ENCODE peak calls at places on chromosomes 5 and 9, in six cellular contexts. One of them, this sample, is unnamed.

GRCh38 chr5:76175051-76175666 is 92.0 kb downstream of the SV2C start:
- DNase-seq in fibroblast of mammary gland: peak
- DNase-seq in upper lobe of left lung: no peak
- DNase-seq in AG04450: peak
- DNase-seq in fibroblast of lung: peak
- DNase-seq in coronary artery: no peak
- DNase-seq in this sample: peak

GRCh38 chr5:157100140-157100679 is 8.6 kb downstream of the HAVCR2 start:
- DNase-seq in coronary artery: no peak
- DNase-seq in upper lobe of left lung: no peak
- DNase-seq in fibroblast of lung: peak
- DNase-seq in AG04450: no peak
- DNase-seq in fibroblast of mammary gland: peak
- DNase-seq in this sample: peak

GRCh38 chr9:1373445-1373844 is 323.3 kb downstream of the DMRT2 start:
- DNase-seq in upper lobe of left lung: no peak
- DNase-seq in fibroblast of lung: no peak
- DNase-seq in coronary artery: no peak
- DNase-seq in AG04450: no peak
- DNase-seq in fibroblast of mammary gland: no peak
- DNase-seq in this sample: no peak

GRCh38 chr5:154359222-154359583 is 86.6 kb upstream of the SAP30L start:
- DNase-seq in upper lobe of left lung: no peak
- DNase-seq in fibroblast of mammary gland: no peak
- DNase-seq in fibroblast of lung: no peak
- DNase-seq in AG04450: no peak
- DNase-seq in coronary artery: no peak
- DNase-seq in this sample: no peak

GRCh38 chr5:10335711-10336470 is 17.6 kb upstream of the MARCHF6 start:
- DNase-seq in upper lobe of left lung: no peak
- DNase-seq in AG04450: no peak
- DNase-seq in coronary artery: no peak
- DNase-seq in fibroblast of lung: no peak
- DNase-seq in fibroblast of mammary gland: no peak
- DNase-seq in this sample: no peak

GRCh38 chr9:17656889-17657288 is 78.0 kb downstream of the SH3GL2 start:
- DNase-seq in upper lobe of left lung: no peak
- DNase-seq in AG04450: no peak
- DNase-seq in fibroblast of mammary gland: no peak
- DNase-seq in fibroblast of lung: no peak
- DNase-seq in coronary artery: no peak
- DNase-seq in this sample: no peak

GRCh38 chr9:37542895-37543294 is 33.3 kb downstream of the FBXO10 start:
- DNase-seq in AG04450: no peak
- DNase-seq in upper lobe of left lung: no peak
- DNase-seq in fibroblast of mammary gland: no peak
- DNase-seq in fibroblast of lung: no peak
- DNase-seq in coronary artery: no peak
- DNase-seq in this sample: no peak

GRCh38 chr9:107504585-107505455 is 15.3 kb upstream of the KLF4 start:
- DNase-seq in upper lobe of left lung: no peak
- DNase-seq in fibroblast of lung: peak
- DNase-seq in coronary artery: no peak
- DNase-seq in AG04450: peak
- DNase-seq in fibroblast of mammary gland: peak
- DNase-seq in this sample: peak

GRCh38 chr5:21424907-21425306 is 1428.2 kb downstream of the CDH12 start:
- DNase-seq in AG04450: no peak
- DNase-seq in fibroblast of lung: peak
- DNase-seq in upper lobe of left lung: no peak
- DNase-seq in coronary artery: no peak
- DNase-seq in fibroblast of mammary gland: no peak
- DNase-seq in this sample: no peak

GRCh38 chr9:133691659-133692363 is 46.3 kb downstream of the SARDH start:
- DNase-seq in AG04450: no peak
- DNase-seq in fibroblast of lung: peak
- DNase-seq in fibroblast of mammary gland: peak
- DNase-seq in upper lobe of left lung: no peak
- DNase-seq in coronary artery: no peak
- DNase-seq in this sample: peak

GRCh38 chr5:139653616-139654015 is 5.5 kb downstream of the CXXC5 start:
- DNase-seq in upper lobe of left lung: no peak
- DNase-seq in fibroblast of lung: no peak
- DNase-seq in fibroblast of mammary gland: no peak
- DNase-seq in AG04450: no peak
- DNase-seq in coronary artery: no peak
- DNase-seq in this sample: no peak

GRCh38 chr9:34568783-34569182 is 20.7 kb downstream of the CNTFR start:
- DNase-seq in fibroblast of lung: no peak
- DNase-seq in coronary artery: no peak
- DNase-seq in upper lobe of left lung: no peak
- DNase-seq in fibroblast of mammary gland: no peak
- DNase-seq in AG04450: no peak
- DNase-seq in this sample: no peak

GRCh38 chr5:118937393-118938061 is 50.8 kb downstream of the DTWD2 start:
- DNase-seq in fibroblast of lung: no peak
- DNase-seq in AG04450: no peak
- DNase-seq in fibroblast of mammary gland: peak
- DNase-seq in upper lobe of left lung: no peak
- DNase-seq in coronary artery: no peak
- DNase-seq in this sample: peak

GRCh38 chr9:91160181-91160580 is 201.5 kb downstream of the AUH start:
- DNase-seq in AG04450: no peak
- DNase-seq in fibroblast of lung: no peak
- DNase-seq in coronary artery: no peak
- DNase-seq in fibroblast of mammary gland: no peak
- DNase-seq in upper lobe of left lung: no peak
- DNase-seq in this sample: no peak
- H3K4me3 ChIP-seq in AG04450: no peak
- H3K4me3 ChIP-seq in fibroblast of lung: no peak
- H3K4me3 ChIP-seq in coronary artery: peak
- H3K4me3 ChIP-seq in fibroblast of mammary gland: no peak
- H3K4me3 ChIP-seq in upper lobe of left lung: peak
- H3K4me3 ChIP-seq in this sample: no peak

DNA sequence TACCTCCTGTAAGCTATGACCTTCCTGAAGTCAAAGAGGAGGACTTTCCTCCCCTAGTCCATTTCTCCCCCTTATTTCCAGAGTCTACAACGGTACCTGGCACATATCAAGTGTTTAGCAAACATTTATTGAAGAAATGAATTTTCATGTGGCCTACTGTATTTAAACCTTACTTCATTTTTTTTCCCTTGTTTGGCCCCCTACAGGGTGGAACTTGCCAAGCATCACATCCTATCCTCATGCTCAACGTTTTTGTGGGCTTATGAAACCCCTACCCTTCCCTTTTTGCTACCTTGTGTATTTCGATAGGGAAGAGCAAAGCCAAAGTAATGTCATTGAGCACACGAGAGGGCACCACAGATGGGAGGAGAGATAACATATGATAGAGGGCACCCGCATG is 1857.8 kb upstream of the WWC1 start:
- DNase-seq in fibroblast of mammary gland: no peak
- DNase-seq in upper lobe of left lung: no peak
- DNase-seq in AG04450: no peak
- DNase-seq in coronary artery: no peak
- DNase-seq in fibroblast of lung: no peak
- DNase-seq in this sample: no peak
- TF ChIP-seq CTCF in fibroblast of mammary gland: peak
- TF ChIP-seq CTCF in upper lobe of left lung: no peak
- TF ChIP-seq CTCF in AG04450: no peak
- TF ChIP-seq CTCF in coronary artery: no peak
- TF ChIP-seq CTCF in fibroblast of lung: no peak
- TF ChIP-seq CTCF in this sample: no peak

DNA sequence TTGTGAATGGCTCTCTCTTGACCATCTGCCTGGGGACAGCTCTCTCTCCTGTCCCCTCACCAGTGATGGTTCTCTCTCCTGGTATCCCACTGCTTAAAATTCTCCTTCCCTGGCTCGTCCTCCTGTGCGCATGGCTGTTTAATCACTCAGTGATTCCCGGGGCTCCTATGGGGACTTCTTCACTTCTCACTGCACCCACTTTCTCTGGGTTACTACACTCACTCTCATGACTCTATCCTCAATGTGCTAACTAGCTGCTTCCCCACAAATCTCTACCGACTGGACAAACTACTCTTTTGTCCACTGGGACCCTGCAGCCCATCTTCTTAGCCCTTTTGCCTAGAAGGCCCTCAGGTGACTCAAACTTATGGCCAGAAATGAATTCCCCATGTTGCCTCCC is 89.1 kb upstream of the TBC1D2 start:
- DNase-seq in coronary artery: no peak
- DNase-seq in fibroblast of lung: no peak
- DNase-seq in upper lobe of left lung: no peak
- DNase-seq in AG04450: no peak
- DNase-seq in fibroblast of mammary gland: no peak
- DNase-seq in this sample: no peak
- H3K4me3 ChIP-seq in coronary artery: no peak
- H3K4me3 ChIP-seq in fibroblast of lung: no peak
- H3K4me3 ChIP-seq in upper lobe of left lung: no peak
- H3K4me3 ChIP-seq in AG04450: no peak
- H3K4me3 ChIP-seq in fibroblast of mammary gland: no peak
- H3K4me3 ChIP-seq in this sample: no peak

GRCh38 chr5:98734646-98735045 is 38.8 kb upstream of the RGMB start:
- DNase-seq in coronary artery: no peak
- DNase-seq in fibroblast of lung: no peak
- DNase-seq in fibroblast of mammary gland: no peak
- DNase-seq in upper lobe of left lung: no peak
- DNase-seq in AG04450: no peak
- DNase-seq in this sample: no peak
- TF ChIP-seq CTCF in coronary artery: no peak
- TF ChIP-seq CTCF in fibroblast of lung: no peak
- TF ChIP-seq CTCF in fibroblast of mammary gland: peak
- TF ChIP-seq CTCF in upper lobe of left lung: no peak
- TF ChIP-seq CTCF in AG04450: peak
- TF ChIP-seq CTCF in this sample: peak

This sample was measured in astrocyte of the spinal cord.